ENCODE peak calls at places on chromosome 3, in six cellular contexts. D is nephron progenitor cell, W is H1, E is fibroblast of the aortic adventitia, U is dorsolateral prefrontal cortex, Z is lower leg skin. Q is an unnamed sample.

GRCh38 chr3:64588381-64588780 is 99.4 kb downstream of the ADAMTS9 start:
- DNase-seq in W (no peak), Z (no peak), E (no peak), U (no peak), D (no peak), Q (no peak)

GRCh38 chr3:107124885-107125284 is 252.4 kb upstream of the CCDC54 start:
- DNase-seq in D (no peak), Z (no peak), W (no peak), U (no peak), E (peak), Q (no peak)

GRCh38 chr3:45145681-45146614 is at the start of gene CDCP1:
- DNase-seq in U (no peak), W (no peak), D (peak), E (peak), Z (no peak), Q (no peak)

GRCh38 chr3:138079901-138080300 is 35.5 kb downstream of the DZIP1L start:
- DNase-seq in Z (no peak), U (no peak), E (no peak), D (no peak), W (no peak), Q (no peak)

GRCh38 chr3:114154321-114154821 is 24.5 kb downstream of the DRD3 start:
- DNase-seq in E (no peak), D (no peak), W (peak), Z (no peak), U (no peak), Q (no peak)

GRCh38 chr3:48655586-48655985 is 7.1 kb downstream of the CELSR3 start:
- DNase-seq in D (no peak), E (no peak), U (no peak), W (no peak), Z (no peak), Q (no peak)

GRCh38 chr3:161552984-161553383 is 56.4 kb downstream of the OTOL1 start:
- DNase-seq in W (no peak), E (no peak), Z (no peak), U (no peak), D (no peak), Q (no peak)

GRCh38 chr3:35335703-35336102 is 303.6 kb upstream of the ARPP21 start:
- DNase-seq in Z (no peak), E (no peak), U (no peak), D (no peak), W (no peak), Q (no peak)

GRCh38 chr3:109023656-109024254 is 70.1 kb upstream of the GUCA1C start:
- DNase-seq in D (peak), E (peak), U (peak), W (no peak), Z (peak), Q (no peak)

GRCh38 chr3:18987862-18988447 is 160.4 kb upstream of the KCNH8 start:
- DNase-seq in E (no peak), W (no peak), D (no peak), U (no peak), Z (no peak), Q (no peak)

GRCh38 chr3:57977755-57978715 is 30.2 kb upstream of the FLNB start:
- DNase-seq in U (no peak), Z (no peak), E (no peak), D (peak), W (no peak), Q (no peak)

GRCh38 chr3:39050020-39050419 is 1.7 kb downstream of the SCN11A start:
- DNase-seq in Z (no peak), E (no peak), W (no peak), U (no peak), D (no peak), Q (no peak)

GRCh38 chr3:61908344-61908743 is 347.0 kb downstream of the PTPRG start:
- DNase-seq in Z (no peak), U (no peak), E (peak), D (no peak), W (no peak), Q (no peak)

GRCh38 chr3:14431928-14432834 is 29.8 kb downstream of the SLC6A6 start:
- DNase-seq in Z (peak), D (peak), U (peak), E (peak), W (no peak), Q (no peak)

GRCh38 chr3:138234401-138235179 is 47.5 kb downstream of the ARMC8 start:
- DNase-seq in Z (no peak), U (no peak), D (no peak), E (peak), W (no peak), Q (no peak)

GRCh38 chr3:127226946-127227842 is 34.3 kb downstream of the PRR23E start:
- DNase-seq in U (no peak), E (no peak), D (peak), Z (no peak), W (peak), Q (no peak)

GRCh38 chr3:69081583-69082262 is 1.6 kb upstream of the UBA3 start:
- DNase-seq in D (no peak), E (no peak), Z (no peak), U (no peak), W (no peak), Q (no peak)

GRCh38 chr3:99410789-99411311 is 227.5 kb upstream of the COL8A1 start:
- DNase-seq in Z (no peak), D (peak), W (no peak), E (peak), U (no peak), Q (no peak)

GRCh38 chr3:160129459-160130061 is 95.7 kb upstream of the C3orf80 start:
- DNase-seq in W (no peak), Z (no peak), E (peak), D (no peak), U (no peak), Q (no peak)

GRCh38 chr3:195711813-195712534 is 8.8 kb upstream of the MUC20 start:
- DNase-seq in D (no peak), Z (no peak), W (no peak), U (no peak), E (no peak), Q (no peak)

GRCh38 chr3:193737191-193737751 is 144.3 kb downstream of the OPA1 start:
- DNase-seq in U (no peak), E (no peak), W (no peak), Z (no peak), D (peak), Q (no peak)

GRCh38 chr3:71444028-71444860 is 139.3 kb downstream of the FOXP1 start:
- DNase-seq in E (peak), D (no peak), W (no peak), U (no peak), Z (peak), Q (no peak)

GRCh38 chr3:69370156-69370944 is 15.5 kb downstream of the FRMD4B start:
- DNase-seq in U (peak), Z (peak), E (no peak), W (no peak), D (no peak), Q (no peak)

GRCh38 chr3:30253832-30254231 is 352.6 kb upstream of the TGFBR2 start:
- DNase-seq in Z (no peak), U (no peak), E (no peak), W (no peak), D (no peak), Q (no peak)

GRCh38 chr3:89155811-89156210 is 48.4 kb downstream of the EPHA3 start:
- DNase-seq in D (no peak), Z (no peak), U (no peak), E (no peak), W (no peak), Q (no peak)

GRCh38 chr3:123297627-123297899 is 95.8 kb downstream of the SEC22A start:
- DNase-seq in W (no peak), E (no peak), D (no peak), U (no peak), Z (no peak), Q (no peak)
- TF ChIP-seq CTCF in W (no peak), E (no peak), D (no peak), U (no peak), Z (no peak), Q (peak)

GRCh38 chr3:12807066-12807465 is 10.6 kb downstream of the CAND2 start:
- DNase-seq in D (no peak), W (no peak), U (no peak), E (no peak), Z (no peak), Q (no peak)
- TF ChIP-seq CTCF in D (no peak), W (peak), U (no peak), E (no peak), Z (no peak), Q (no peak)

GRCh38 chr3:41198950-41199865 is at the start of gene CTNNB1:
- DNase-seq in W (peak), U (peak), D (peak), Z (peak), E (peak), Q (peak)
- TF ChIP-seq CTCF in W (no peak), U (peak), D (no peak), Z (no peak), E (no peak), Q (no peak)

DNA sequence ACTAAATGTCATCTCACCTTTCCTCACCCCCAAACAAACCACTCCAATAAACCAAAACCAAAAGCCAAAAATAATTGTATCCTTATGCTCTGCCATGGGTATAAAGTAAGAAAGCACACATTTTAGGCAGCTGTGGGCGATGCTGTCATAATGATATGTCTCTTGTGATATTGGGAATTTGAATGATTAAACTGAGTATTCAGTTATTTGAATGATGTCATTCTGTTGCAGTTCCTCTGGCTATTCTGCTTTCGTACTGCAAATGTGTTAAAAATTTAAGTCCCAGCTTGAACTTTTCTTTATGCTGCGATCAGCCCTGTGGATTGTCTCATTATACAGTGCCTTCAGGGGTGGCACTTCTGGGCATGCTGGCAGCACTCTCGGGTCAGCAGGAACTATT is 10.8 kb upstream of the NR1D2 start:
- DNase-seq in W (no peak), D (no peak), U (no peak), E (no peak), Z (no peak), Q (no peak)
- TF ChIP-seq CTCF in W (no peak), D (no peak), U (no peak), E (no peak), Z (no peak), Q (no peak)

Q was measured in D721Med.